ENCODE peak calls at places on chromosome X, in five cellular contexts. One of them, this sample, is unnamed.

GRCh38 chrX:6052111-6052745 is 176.4 kb downstream of the NLGN4X start:
- DNase-seq in cardiac fibroblast: no peak
- DNase-seq in WERI-Rb-1: no peak
- DNase-seq in type B pancreatic cell: no peak
- DNase-seq in EL: no peak
- DNase-seq in this sample: no peak

GRCh38 chrX:95945528-95945927 is 739.1 kb upstream of the DIAPH2 start:
- DNase-seq in cardiac fibroblast: peak; percentile 36
- DNase-seq in WERI-Rb-1: no peak
- DNase-seq in type B pancreatic cell: no peak
- DNase-seq in EL: no peak
- DNase-seq in this sample: no peak

GRCh38 chrX:107715331-107716044 is 60.1 kb downstream of the TSC22D3 start:
- DNase-seq in cardiac fibroblast: peak; percentile 42
- DNase-seq in WERI-Rb-1: no peak
- DNase-seq in type B pancreatic cell: no peak
- DNase-seq in EL: peak; percentile 16
- DNase-seq in this sample: no peak

GRCh38 chrX:140360284-140360683 is 144.6 kb downstream of the SOX3 start:
- DNase-seq in cardiac fibroblast: no peak
- DNase-seq in WERI-Rb-1: no peak
- DNase-seq in type B pancreatic cell: no peak
- DNase-seq in EL: no peak
- DNase-seq in this sample: no peak

GRCh38 chrX:111861605-111862004 is 14.4 kb upstream of the TRPC5OS start:
- DNase-seq in cardiac fibroblast: no peak
- DNase-seq in WERI-Rb-1: no peak
- DNase-seq in type B pancreatic cell: no peak
- DNase-seq in EL: no peak
- DNase-seq in this sample: no peak

GRCh38 chrX:72568406-72569092 is 4.1 kb downstream of the HDAC8 start:
- DNase-seq in cardiac fibroblast: peak; percentile 67
- DNase-seq in WERI-Rb-1: no peak
- DNase-seq in type B pancreatic cell: no peak
- DNase-seq in EL: no peak
- DNase-seq in this sample: no peak

GRCh38 chrX:150063138-150063518 is 124.8 kb upstream of the EOLA2 start:
- DNase-seq in cardiac fibroblast: no peak
- DNase-seq in WERI-Rb-1: no peak
- DNase-seq in type B pancreatic cell: no peak
- DNase-seq in EL: no peak
- DNase-seq in this sample: no peak

GRCh38 chrX:19689170-19689814 is 174.0 kb upstream of the MAP3K15 start:
- DNase-seq in cardiac fibroblast: no peak
- DNase-seq in WERI-Rb-1: no peak
- DNase-seq in type B pancreatic cell: no peak
- DNase-seq in EL: no peak
- DNase-seq in this sample: no peak